ENCODE peak calls at places on chromosome 1, in seven cellular contexts. Q is GM12878, X is SK-N-SH, B is HCT116, U is K562, D is H1, S is HepG2. L is an unnamed sample.

GRCh38 chr1:43592051-43592665 is 57.8 kb upstream of the KDM4A start:
- DNase-seq in B (no peak), X (no peak), S (no peak), U (no peak), D (no peak), Q (no peak), L (no peak)

GRCh38 chr1:71252900-71253299 is 172.1 kb upstream of the ZRANB2 start:
- DNase-seq in X (no peak), D (no peak), B (no peak), S (no peak), U (no peak), Q (no peak), L (no peak)

GRCh38 chr1:89908294-89908992 is 86.5 kb upstream of the ZNF326 start:
- DNase-seq in B (no peak), S (no peak), Q (no peak), D (no peak), U (no peak), X (no peak), L (no peak)

GRCh38 chr1:93554883-93555872 is 107.3 kb downstream of the FNBP1L start:
- DNase-seq in X (no peak), D (no peak), S (no peak), B (no peak), U (no peak), Q (no peak), L (no peak)

GRCh38 chr1:231420959-231421615 is 1.0 kb downstream of the EGLN1 start:
- DNase-seq in B (no peak), U (peak; percentile 69), D (peak; percentile 69), Q (no peak), X (peak; percentile 69), S (no peak), L (peak; percentile 64)

GRCh38 chr1:172143384-172144025 is 277.0 kb upstream of the C1orf105 start:
- DNase-seq in D (no peak), S (no peak), Q (no peak), X (no peak), B (no peak), U (no peak), L (no peak)

GRCh38 chr1:17075470-17076255 is 21.8 kb upstream of the SDHB start:
- DNase-seq in X (no peak), D (peak; percentile 80), S (peak; percentile 37), U (peak; percentile 79), Q (no peak), B (peak; percentile 18), L (peak; percentile 58)

GRCh38 chr1:53257454-53258081 is 19.2 kb upstream of the MAGOH start:
- DNase-seq in X (no peak), Q (no peak), D (no peak), S (no peak), B (no peak), U (no peak), L (no peak)

DNA sequence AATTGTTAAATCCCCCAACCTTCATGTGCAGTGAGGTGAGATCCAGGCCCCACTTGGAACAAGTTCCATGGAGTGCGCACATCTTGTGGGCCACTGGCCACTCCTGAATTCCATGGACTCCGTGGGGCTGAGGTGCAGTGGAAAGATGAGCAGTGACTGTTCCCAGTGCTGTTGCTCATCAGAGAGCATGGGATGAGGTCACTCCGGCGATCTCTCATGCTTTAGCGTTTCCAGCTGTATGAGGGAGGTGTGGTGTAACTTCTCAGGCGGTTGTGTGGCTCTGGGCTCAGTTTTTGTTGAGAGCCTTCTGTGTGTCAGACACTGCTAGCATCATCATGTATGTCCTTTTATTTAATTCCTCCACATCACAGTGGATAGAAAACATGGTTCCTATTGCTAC is 96.2 kb downstream of the GALNT2 start:
- DNase-seq in S (no peak), U (no peak), Q (no peak), D (no peak), B (no peak), X (no peak), L (no peak)
- TF ChIP-seq JUND in S (no peak), U (peak; percentile 45), Q (no peak), D (no peak), B (no peak), X (no peak), L (no peak)

GRCh38 chr1:226809785-226810571 is 60.4 kb upstream of the PSEN2 start:
- DNase-seq in Q (no peak), X (no peak), S (no peak), D (no peak), U (no peak), B (no peak), L (no peak)
- TF ChIP-seq JUND in Q (no peak), X (no peak), S (no peak), D (no peak), U (no peak), B (no peak), L (no peak)

GRCh38 chr1:167137285-167138192 is 43.7 kb downstream of the STYXL2 start:
- DNase-seq in U (no peak), D (no peak), X (no peak), S (no peak), B (no peak), Q (no peak), L (no peak)
- TF ChIP-seq JUND in U (no peak), D (no peak), X (no peak), S (no peak), B (no peak), Q (no peak), L (no peak)

GRCh38 chr1:109083923-109084322 is 6.6 kb upstream of the TMEM167B start:
- DNase-seq in D (no peak), B (no peak), S (peak; percentile 82), U (no peak), Q (no peak), X (no peak), L (no peak)
- TF ChIP-seq JUND in D (no peak), B (no peak), S (no peak), U (no peak), Q (no peak), X (no peak), L (no peak)

DNA sequence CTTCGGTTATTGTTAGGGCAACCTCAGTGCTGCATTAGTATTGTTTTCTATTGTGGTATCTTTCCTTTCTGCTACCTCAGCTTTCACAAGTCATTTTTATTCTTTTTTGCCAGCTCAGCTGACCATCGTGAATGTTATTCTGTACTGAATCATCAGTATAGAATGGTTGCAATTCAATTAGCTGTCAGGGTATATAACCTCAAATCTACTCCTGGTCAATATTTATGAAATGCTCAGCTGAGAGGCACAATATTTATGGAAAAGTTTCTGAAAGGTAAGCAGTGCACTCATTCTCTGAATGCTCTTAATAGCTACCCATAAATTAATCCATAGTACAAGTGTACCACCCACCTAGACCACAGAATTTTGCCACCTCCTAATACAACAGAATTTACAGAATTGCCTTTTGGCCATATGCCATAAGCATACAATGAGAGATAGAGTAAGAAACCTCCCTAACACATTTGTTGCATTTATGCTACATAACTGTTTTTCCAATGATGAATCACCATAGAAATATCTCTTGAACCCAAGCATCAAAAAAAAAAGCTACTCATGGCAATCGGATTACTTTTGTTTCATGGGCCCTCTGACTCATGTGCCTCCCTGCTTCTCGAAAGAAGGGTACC is 732.6 kb upstream of the CHRM3 start:
- DNase-seq in X (no peak), B (no peak), U (no peak), S (no peak), Q (no peak), D (no peak), L (no peak)
- TF ChIP-seq JUND in X (peak; percentile 77), B (no peak), U (no peak), S (no peak), Q (no peak), D (no peak), L (no peak)

GRCh38 chr1:215608646-215609045 is 41.5 kb downstream of the KCTD3 start:
- DNase-seq in B (no peak), D (no peak), S (no peak), U (no peak), Q (no peak), X (no peak), L (no peak)

GRCh38 chr1:215607412-215607811 is 40.3 kb downstream of the KCTD3 start:
- DNase-seq in X (no peak), Q (no peak), S (no peak), B (no peak), D (no peak), U (no peak), L (no peak)

GRCh38 chr1:215606036-215606435 is 38.9 kb downstream of the KCTD3 start:
- DNase-seq in X (no peak), B (no peak), U (no peak), D (no peak), S (no peak), Q (no peak), L (peak; percentile 55)

GRCh38 chr1:215605011-215605621 is 38.0 kb downstream of the KCTD3 start:
- DNase-seq in S (no peak), B (no peak), Q (no peak), X (no peak), D (no peak), U (no peak), L (no peak)

DNA sequence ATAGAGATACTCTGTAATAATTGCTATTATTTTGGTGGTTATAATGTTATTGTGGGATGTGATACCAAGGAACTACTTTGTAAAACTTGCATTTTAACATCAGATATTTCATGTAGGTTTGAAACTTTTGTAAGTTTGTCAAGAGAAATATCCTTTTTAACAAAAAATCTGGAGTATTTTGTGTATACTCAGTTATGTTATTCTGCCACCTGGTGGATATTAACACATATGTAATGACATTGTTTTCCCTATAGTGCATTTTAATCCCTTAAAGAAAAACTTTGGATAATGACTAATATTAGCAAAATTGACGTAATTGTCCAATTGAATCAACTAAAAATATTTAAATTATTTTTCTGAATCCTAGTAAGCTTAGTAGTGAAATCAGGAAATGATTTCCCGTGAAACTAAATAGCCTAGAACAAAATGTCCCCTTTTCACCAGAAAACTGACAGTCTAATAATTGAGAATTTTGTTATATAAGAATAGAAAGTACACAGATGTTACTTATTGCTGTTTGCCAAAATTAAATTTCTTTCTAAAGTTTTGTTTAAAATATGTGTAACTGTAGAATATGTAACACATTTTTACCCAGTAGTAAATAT is 39.6 kb downstream of the KCTD3 start:
- DNase-seq in Q (no peak), S (no peak), X (peak; percentile 15), D (no peak), B (no peak), U (peak; percentile 20), L (peak; percentile 19)
- TF ChIP-seq JUND in Q (no peak), S (no peak), X (no peak), D (no peak), B (no peak), U (no peak), L (no peak)